ENCODE peak calls at places on chromosomes 2 and 18, in seven cellular contexts. W, Q, P, L, X, T and I are unnamed samples.
A peak's percentile ranks its signal among the peaks of the same experiment; 100 is the strongest.

GRCh38 chr2:237625777-237626176 is 1.6 kb upstream of the LRRFIP1 start:
- DNase-seq in L (no peak), Q (no peak), W (peak; percentile 23), P (no peak), X (no peak), T (no peak), I (no peak)

GRCh38 chr2:12502759-12503158 is 214.0 kb upstream of the TRIB2 start:
- DNase-seq in T (no peak), L (no peak), X (no peak), Q (no peak), W (no peak), P (no peak), I (no peak)

GRCh38 chr2:196277002-196277401 is 105.6 kb upstream of the STK17B start:
- DNase-seq in T (no peak), P (peak; percentile 58), Q (peak; percentile 64), X (no peak), L (no peak), W (peak; percentile 81), I (no peak)

GRCh38 chr2:233115121-233115520 is 55.0 kb downstream of the INPP5D start:
- DNase-seq in W (no peak), L (no peak), T (no peak), Q (no peak), P (no peak), X (no peak), I (no peak)

GRCh38 chr2:8633186-8633734 is 48.6 kb upstream of the ID2 start:
- DNase-seq in L (no peak), W (no peak), T (no peak), P (no peak), Q (no peak), X (no peak), I (no peak)

GRCh38 chr2:189372688-189373257 is 68.5 kb upstream of the WDR75 start:
- DNase-seq in P (peak; percentile 24), T (no peak), W (no peak), Q (no peak), L (no peak), X (no peak), I (no peak)

GRCh38 chr2:200708951-200709350 is 102.8 kb upstream of the BZW1 start:
- DNase-seq in L (no peak), Q (no peak), T (no peak), P (no peak), X (no peak), W (no peak), I (no peak)

GRCh38 chr2:55051026-55051866 is 995 bp upstream of the RTN4 start:
- DNase-seq in W (peak; percentile 37), T (peak; percentile 77), L (peak; percentile 98), Q (no peak), X (peak; percentile 69), P (peak; percentile 97), I (peak; percentile 50)

GRCh38 chr2:42105330-42106256 is 57.8 kb downstream of the PKDCC start:
- DNase-seq in X (no peak), L (no peak), W (peak; percentile 86), P (peak; percentile 34), Q (peak; percentile 61), T (no peak), I (no peak)

GRCh38 chr2:162732946-162733698 is 105.4 kb downstream of the KCNH7 start:
- DNase-seq in T (no peak), W (no peak), L (no peak), Q (no peak), X (no peak), P (no peak), I (no peak)

GRCh38 chr2:183614797-183615429 is 490.7 kb downstream of the NUP35 start:
- DNase-seq in Q (no peak), W (no peak), L (peak; percentile 5), X (no peak), T (no peak), P (no peak), I (no peak)

GRCh38 chr2:74080346-74080745 is 67.4 kb downstream of the BOLA3 start:
- DNase-seq in P (peak; percentile 8), L (no peak), W (peak; percentile 3), X (no peak), T (no peak), Q (peak; percentile 53), I (no peak)

GRCh38 chr2:73961823-73962615 is 22.7 kb upstream of the TET3 start:
- DNase-seq in X (no peak), W (no peak), P (no peak), Q (no peak), T (no peak), L (no peak), I (no peak)

GRCh38 chr2:181077128-181077709 is 96.8 kb downstream of the UBE2E3 start:
- DNase-seq in T (no peak), L (peak; percentile 70), X (no peak), P (peak; percentile 70), Q (peak; percentile 35), W (peak; percentile 72), I (no peak)
- TF ChIP-seq CTCF in T (peak; percentile 34), L (peak; percentile 43), X (peak; percentile 43), P (peak; percentile 61), Q (peak; percentile 72), W (peak; percentile 94), I (no peak)

GRCh38 chr2:6864938-6865345 is 765 bp downstream of the CMPK2 start:
- DNase-seq in Q (no peak), L (no peak), P (peak; percentile 30), X (no peak), T (peak; percentile 42), W (no peak), I (no peak)

GRCh38 chr2:6864251-6864758 is 1.4 kb downstream of the CMPK2 start:
- DNase-seq in T (no peak), X (no peak), Q (no peak), W (no peak), L (no peak), P (no peak), I (no peak)

GRCh38 chr2:6866982-6867381 is 1.3 kb upstream of the CMPK2 start:
- DNase-seq in T (no peak), P (no peak), W (no peak), L (no peak), Q (no peak), X (no peak), I (no peak)

GRCh38 chr2:6866239-6866745 is 585 bp upstream of the CMPK2 start:
- DNase-seq in Q (peak; percentile 38), X (no peak), P (peak; percentile 42), L (peak; percentile 48), T (peak; percentile 22), W (peak; percentile 19), I (no peak)

GRCh38 chr2:6865346-6866238 is at the start of gene CMPK2:
- DNase-seq in P (peak; percentile 34), T (peak; percentile 65), L (peak; percentile 36), X (no peak), Q (peak; percentile 87), W (peak; percentile 41), I (no peak)
- TF ChIP-seq CTCF in P (no peak), T (no peak), L (no peak), X (no peak), Q (no peak), W (peak; percentile 34), I (no peak)

GRCh38 chr2:30915485-30915884 is 108.2 kb upstream of the CAPN13 start:
- DNase-seq in L (peak; percentile 21), T (no peak), P (no peak), X (no peak), W (peak; percentile 25), Q (no peak), I (no peak)
- TF ChIP-seq CTCF in L (no peak), T (no peak), P (no peak), X (no peak), W (peak; percentile 64), Q (peak; percentile 14), I (no peak)

GRCh38 chr2:203928849-203929248 is 7.7 kb upstream of the ICOS start:
- DNase-seq in T (no peak), P (peak; percentile 29), Q (no peak), L (no peak), X (no peak), W (peak; percentile 8), I (no peak)
- TF ChIP-seq CTCF in T (peak; percentile 20), P (peak; percentile 34), Q (peak; percentile 33), L (peak; percentile 37), X (peak; percentile 42), W (peak; percentile 80), I (no peak)

DNA sequence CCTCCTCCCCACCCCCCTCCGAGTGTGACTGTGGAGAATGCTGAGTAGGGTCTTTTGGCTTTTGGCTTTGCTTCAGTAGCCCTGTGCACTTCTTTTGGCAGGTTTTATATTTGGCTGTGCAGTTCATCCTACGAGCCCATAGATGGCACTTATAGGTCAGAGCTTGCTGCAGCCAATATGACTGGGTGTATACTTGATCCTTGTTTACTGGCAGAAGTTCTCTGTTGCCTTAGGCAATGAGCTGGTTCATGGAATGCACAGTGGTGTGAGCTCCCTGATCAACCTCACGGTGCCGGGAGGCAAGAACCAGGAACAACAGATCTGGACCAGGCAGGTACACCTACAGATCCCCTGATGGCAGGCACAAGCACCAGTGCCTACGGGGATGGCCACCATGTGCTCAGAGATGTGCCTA is 190.2 kb downstream of the KIAA1328 start:
- DNase-seq in X (no peak), W (no peak), Q (no peak), L (peak; percentile 59), T (no peak), P (peak; percentile 15), I (no peak)
- TF ChIP-seq CTCF in X (no peak), W (peak; percentile 19), Q (no peak), L (no peak), T (no peak), P (peak; percentile 15), I (no peak)

DNA sequence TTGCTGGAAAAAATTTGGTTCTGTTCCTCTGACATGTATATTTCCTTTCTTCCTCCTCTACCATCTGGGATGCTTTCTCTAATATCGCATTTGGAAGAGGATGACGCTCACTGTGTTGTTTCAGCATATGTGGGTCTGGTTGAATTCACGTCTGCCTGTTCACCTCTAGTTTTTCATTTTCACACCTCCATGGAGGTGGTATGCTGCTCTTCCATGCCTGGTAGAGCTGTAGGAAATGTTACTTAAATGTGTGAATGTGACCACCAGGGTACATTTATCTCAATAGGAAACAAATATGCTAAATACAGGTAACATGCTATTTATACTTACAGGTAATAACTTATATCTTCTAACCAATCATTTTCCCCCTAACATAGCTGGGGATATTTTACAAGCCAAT is 44.5 kb downstream of the TSHZ1 start:
- DNase-seq in X (no peak), Q (no peak), T (no peak), P (no peak), L (no peak), W (no peak), I (no peak)
- TF ChIP-seq CTCF in X (no peak), Q (no peak), T (no peak), P (no peak), L (no peak), W (no peak), I (no peak)